ENCODE peak calls at places on chromosomes 16 and 17, in six cellular contexts. J is activated T-helper 1 cell treated with anti-CD3 and anti-CD28 coated beads, Interleukin-12 subunit alpha, Interleukin-12 subunit beta, Interleukin-2, Interleukin-4 antibody, amounts not matched to agents 30 ng/mL and 10 ng/mL and 1 ng/mL, durations not matched to agents 14 hours and 24 hours and 36 hours; E is WTC11; U is right atrium auricular region; F is cardiac muscle cell; G is Daoy. S is an unnamed sample.

GRCh38 chr17:78364436-78365281 is 4.8 kb upstream of the SOCS3 start:
- DNase-seq in J (no peak), E (no peak), U (no peak), F (no peak), G (peak), S (no peak)

GRCh38 chr17:81846743-81847689 is 12.2 kb upstream of the PPP1R27 start:
- DNase-seq in J (no peak), E (no peak), U (no peak), F (no peak), G (no peak), S (no peak)

GRCh38 chr17:21214777-21215541 is 998 bp upstream of the TMEM11 start:
- DNase-seq in J (no peak), E (peak), U (no peak), F (no peak), G (peak), S (no peak)

GRCh38 chr17:14805348-14805747 is 459.8 kb downstream of the PMP22 start:
- DNase-seq in J (no peak), E (peak), U (no peak), F (no peak), G (no peak), S (no peak)

GRCh38 chr16:23223368-23223767 is 40.8 kb downstream of the SCNN1G start:
- DNase-seq in J (no peak), E (no peak), U (no peak), F (no peak), G (no peak), S (no peak)

GRCh38 chr17:80786470-80786869 is 205.2 kb upstream of the CHMP6 start:
- DNase-seq in J (no peak), E (no peak), U (no peak), F (no peak), G (no peak), S (no peak)

GRCh38 chr16:27773344-27773743 is 223.4 kb downstream of the KATNIP start:
- DNase-seq in J (no peak), E (no peak), U (no peak), F (no peak), G (no peak), S (no peak)

GRCh38 chr17:18920911-18921441 is 31.0 kb upstream of the SLC5A10 start:
- DNase-seq in J (no peak), E (no peak), U (no peak), F (peak), G (peak), S (no peak)

S was measured in MG63.